ENCODE peak calls at places on chromosomes 6 and 20, in eight cellular contexts. X is AG04450; P is lower lobe of right lung; M is CD8-positive, alpha-beta T cell; U is Peyer's patch; L is SK-N-SH; A is AG04449; O is ovary. H is an unnamed sample.

GRCh38 chr6:90450268-90450953 is 136.5 kb downstream of the MAP3K7 start:
- DNase-seq in X (no peak), P (no peak), M (no peak), U (no peak), L (no peak), A (no peak), O (no peak), H (no peak)

GRCh38 chr6:37657117-37657886 is 40.4 kb downstream of the MDGA1 start:
- DNase-seq in X (no peak), P (no peak), M (no peak), U (no peak), L (no peak), A (no peak), O (no peak), H (no peak)

GRCh38 chr6:112030206-112030932 is 23.5 kb upstream of the CCN6 start:
- DNase-seq in X (no peak), P (no peak), M (no peak), U (no peak), L (no peak), A (no peak), O (no peak), H (no peak)

GRCh38 chr6:68689910-68690309 is 54.8 kb downstream of the ADGRB3 start:
- DNase-seq in X (no peak), P (no peak), M (no peak), U (no peak), L (no peak), A (no peak), O (no peak), H (no peak)

GRCh38 chr20:37415118-37416085 is 69.5 kb downstream of the SRC start:
- DNase-seq in X (no peak), P (no peak), M (no peak), U (no peak), L (no peak), A (no peak), O (no peak), H (no peak)

GRCh38 chr20:24441600-24441999 is 27.8 kb upstream of the SYNDIG1 start:
- DNase-seq in X (no peak), P (no peak), M (no peak), U (no peak), L (no peak), A (no peak), O (no peak), H (no peak)

GRCh38 chr20:1817577-1818211 is 77.5 kb upstream of the SIRPA start:
- DNase-seq in X (no peak), P (no peak), M (no peak), U (no peak), L (no peak), A (no peak), O (no peak), H (no peak)

GRCh38 chr20:50191566-50192363 is 1.1 kb downstream of the CEBPB start:
- DNase-seq in X (no peak), P (peak; percentile 78), M (peak; percentile 22), U (peak; percentile 31), L (peak; percentile 85), A (no peak), O (peak; percentile 71), H (peak; percentile 61)

GRCh38 chr20:10376271-10377075 is 57.5 kb downstream of the MKKS start:
- DNase-seq in X (no peak), P (no peak), M (no peak), U (no peak), L (no peak), A (peak; percentile 12), O (no peak), H (no peak)

GRCh38 chr6:2259002-2259494 is 13.6 kb upstream of the GMDS start:
- DNase-seq in X (no peak), P (no peak), M (no peak), U (no peak), L (no peak), A (no peak), O (no peak), H (no peak)

GRCh38 chr20:47785321-47785899 is at the start of gene SULF2:
- DNase-seq in X (no peak), P (no peak), M (no peak), U (no peak), L (peak; percentile 77), A (no peak), O (peak; percentile 85), H (no peak)

GRCh38 chr6:122202576-122203137 is 196.8 kb upstream of the HSF2 start:
- DNase-seq in X (no peak), P (no peak), M (no peak), U (no peak), L (no peak), A (no peak), O (no peak), H (no peak)

GRCh38 chr6:157800420-157801237 is 22.4 kb upstream of the SNX9 start:
- DNase-seq in X (peak; percentile 41), P (no peak), M (no peak), U (no peak), L (no peak), A (peak; percentile 44), O (no peak), H (no peak)

GRCh38 chr6:16836186-16836981 is 75.1 kb upstream of the ATXN1 start:
- DNase-seq in X (no peak), P (no peak), M (no peak), U (no peak), L (no peak), A (no peak), O (no peak), H (no peak)

GRCh38 chr20:62936996-62937352 is 973 bp upstream of the GID8 start:
- DNase-seq in X (peak; percentile 47), P (no peak), M (no peak), U (no peak), L (no peak), A (no peak), O (no peak), H (no peak)

GRCh38 chr6:114220241-114220640 is 122.6 kb downstream of the HS3ST5 start:
- DNase-seq in X (no peak), P (no peak), M (no peak), U (no peak), L (no peak), A (no peak), O (no peak), H (no peak)

GRCh38 chr6:130587778-130588520 is 222.1 kb downstream of the TMEM200A start:
- DNase-seq in X (peak; percentile 55), P (no peak), M (no peak), U (no peak), L (no peak), A (peak; percentile 49), O (no peak), H (no peak)

GRCh38 chr20:33561981-33562601 is 72.2 kb downstream of the CBFA2T2 start:
- DNase-seq in X (peak; percentile 81), P (no peak), M (no peak), U (no peak), L (peak; percentile 83), A (peak; percentile 42), O (peak; percentile 77), H (no peak)

GRCh38 chr20:16263582-16263981 is 309.7 kb downstream of the KIF16B start:
- DNase-seq in X (no peak), P (no peak), M (no peak), U (no peak), L (no peak), A (no peak), O (no peak), H (no peak)

GRCh38 chr6:125906158-125906998 is 50.2 kb upstream of the HINT3 start:
- DNase-seq in X (no peak), P (peak; percentile 49), M (no peak), U (peak; percentile 29), L (peak; percentile 29), A (no peak), O (peak; percentile 24), H (no peak)

GRCh38 chr6:130967502-130968469 is 95.3 kb downstream of the EPB41L2 start:
- DNase-seq in X (no peak), P (no peak), M (no peak), U (no peak), L (no peak), A (no peak), O (no peak), H (no peak)

GRCh38 chr20:17806739-17807441 is 107.1 kb downstream of the BANF2 start:
- DNase-seq in X (peak; percentile 54), P (no peak), M (no peak), U (no peak), L (peak; percentile 66), A (peak; percentile 17), O (peak; percentile 92), H (no peak)

DNA sequence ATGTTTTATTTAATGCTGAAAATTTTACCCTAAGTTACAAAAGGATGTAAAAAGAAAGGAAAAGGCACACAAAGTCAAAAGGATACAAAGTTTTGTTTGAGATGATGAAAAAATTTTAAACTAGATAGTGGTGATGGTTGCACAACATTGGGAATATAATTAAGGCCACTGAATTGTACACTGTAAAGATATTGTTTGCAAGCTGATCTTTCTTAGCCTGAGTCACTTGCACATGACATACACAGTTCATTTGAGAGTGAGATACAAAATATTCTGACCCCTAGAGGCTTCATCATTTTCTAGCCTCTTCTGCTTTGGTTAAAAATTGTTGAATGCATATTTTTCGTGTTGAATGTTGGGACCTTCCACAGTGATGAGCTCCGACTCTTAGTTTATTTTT is 462.6 kb downstream of the HDGFL1 start:
- DNase-seq in X (no peak), P (no peak), M (no peak), U (no peak), L (no peak), A (no peak), O (no peak), H (no peak)
- TF ChIP-seq CTCF in X (peak; percentile 19), P (no peak), M (no peak), U (no peak), L (no peak), A (no peak), O (no peak), H (no peak)

DNA sequence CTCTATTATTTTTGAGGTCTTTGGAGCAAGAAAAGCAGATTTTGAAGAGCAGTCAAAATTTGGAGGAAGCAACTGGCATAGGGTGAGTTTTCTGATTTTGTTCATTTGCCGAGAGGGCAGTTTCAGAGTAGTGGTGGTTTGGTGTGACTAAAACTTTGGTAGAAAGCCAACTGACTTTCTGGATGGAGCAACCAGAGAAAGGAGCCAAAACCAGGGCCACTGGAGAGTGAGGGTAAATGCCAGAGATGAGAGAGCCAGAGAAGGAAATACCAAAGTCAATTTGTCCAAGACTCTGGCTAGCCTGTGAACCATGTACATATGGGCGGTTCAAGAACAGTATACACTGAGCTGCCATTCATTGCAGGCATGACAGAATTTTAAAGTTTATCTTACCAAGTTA is 40.5 kb upstream of the ZBTB24 start:
- DNase-seq in X (no peak), P (no peak), M (no peak), U (no peak), L (no peak), A (no peak), O (no peak), H (no peak)
- TF ChIP-seq CTCF in X (no peak), P (no peak), M (no peak), U (no peak), L (no peak), A (no peak), O (no peak), H (no peak)

GRCh38 chr6:109440325-109441068 is at the start of the genes PPIL6 and SMPD2:
- DNase-seq in X (peak; percentile 58), P (peak; percentile 92), M (peak; percentile 61), U (peak; percentile 81), L (peak; percentile 98), A (no peak), O (peak; percentile 92), H (peak; percentile 81)
- TF ChIP-seq CTCF in X (peak; percentile 33), P (peak; percentile 31), M (peak; percentile 31), U (peak; percentile 38), L (peak; percentile 38), A (peak; percentile 54), O (peak; percentile 32), H (no peak)

GRCh38 chr6:169489642-169490408 is 212.0 kb downstream of the WDR27 start:
- DNase-seq in X (no peak), P (no peak), M (no peak), U (no peak), L (no peak), A (no peak), O (no peak), H (no peak)
- TF ChIP-seq CTCF in X (no peak), P (no peak), M (no peak), U (no peak), L (no peak), A (no peak), O (no peak), H (no peak)

H was measured in natural killer cell.